ENCODE peak calls at places on chromosome 6, in seven cellular contexts. E is GM23248, M is OCI-LY7, W is MM.1S, T is hepatocyte, L is GM23338, G is HCT116. V is an unnamed sample.
A peak's percentile ranks its signal among the peaks of the same experiment; 100 is the strongest.

GRCh38 chr6:166786704-166787293 is 159.7 kb upstream of the RPS6KA2 start:
- DNase-seq in L (peak; percentile 85), W (peak; percentile 48), E (peak; percentile 83), G (peak; percentile 62), T (peak; percentile 86), M (peak; percentile 80), V (peak; percentile 78)

GRCh38 chr6:14517536-14518105 is 400.0 kb downstream of the CD83 start:
- DNase-seq in G (no peak), T (no peak), W (no peak), L (no peak), E (peak; percentile 45), M (no peak), V (peak; percentile 30)

GRCh38 chr6:101803146-101803545 is 409.6 kb downstream of the GRIK2 start:
- DNase-seq in L (no peak), G (no peak), T (no peak), W (no peak), M (no peak), E (no peak), V (no peak)

GRCh38 chr6:168607272-168608112 is 166.5 kb downstream of the SMOC2 start:
- DNase-seq in G (no peak), L (no peak), E (no peak), T (peak; percentile 29), M (no peak), W (no peak), V (no peak)

GRCh38 chr6:10210052-10210451 is 204.8 kb downstream of the TFAP2A start:
- DNase-seq in M (no peak), W (no peak), T (no peak), L (no peak), G (no peak), E (peak; percentile 49), V (no peak)

GRCh38 chr6:26126394-26127221 is 39.4 kb downstream of the HFE start:
- DNase-seq in G (no peak), E (no peak), L (peak; percentile 43), T (peak; percentile 24), M (peak; percentile 52), W (peak; percentile 19), V (no peak)

GRCh38 chr6:7115452-7116223 is 7.9 kb downstream of the RREB1 start:
- DNase-seq in E (peak; percentile 47), W (no peak), T (no peak), M (no peak), G (no peak), L (no peak), V (no peak)

GRCh38 chr6:6752129-6752528 is 163.6 kb downstream of the LY86 start:
- DNase-seq in W (no peak), T (peak; percentile 32), G (no peak), E (peak; percentile 40), L (no peak), M (no peak), V (no peak)

GRCh38 chr6:137217801-137218472 is 1.2 kb downstream of the IFNGR1 start:
- DNase-seq in T (peak; percentile 57), G (no peak), L (no peak), M (peak; percentile 55), E (peak; percentile 81), W (no peak), V (no peak)

GRCh38 chr6:109308018-109308492 is 74.2 kb downstream of the CD164 start:
- DNase-seq in W (no peak), G (no peak), M (no peak), L (no peak), E (peak; percentile 97), T (peak; percentile 88), V (no peak)

GRCh38 chr6:53299331-53299835 is 49.4 kb downstream of the ELOVL5 start:
- DNase-seq in E (no peak), T (no peak), L (no peak), M (no peak), G (no peak), W (no peak), V (no peak)

GRCh38 chr6:144581807-144582537 is 296.8 kb downstream of the UTRN start:
- DNase-seq in T (peak; percentile 40), M (peak; percentile 31), E (peak; percentile 65), G (peak; percentile 27), L (peak; percentile 70), W (no peak), V (peak; percentile 31)

GRCh38 chr6:108156938-108157233 is 8.9 kb upstream of the NR2E1 start:
- DNase-seq in G (no peak), T (no peak), L (no peak), E (no peak), W (no peak), M (no peak), V (no peak)

GRCh38 chr6:137414599-137414998 is 79.6 kb downstream of the OLIG3 start:
- DNase-seq in T (no peak), E (no peak), G (no peak), L (peak; percentile 28), M (no peak), W (no peak), V (no peak)

GRCh38 chr6:90466191-90466940 is 120.5 kb downstream of the MAP3K7 start:
- DNase-seq in T (peak; percentile 31), M (no peak), E (peak; percentile 40), W (no peak), L (no peak), G (no peak), V (no peak)

GRCh38 chr6:54291146-54291545 is 17.1 kb upstream of the TINAG start:
- DNase-seq in L (no peak), W (no peak), G (no peak), M (no peak), E (peak; percentile 87), T (no peak), V (no peak)

GRCh38 chr6:24883618-24884017 is 52.1 kb downstream of the RIPOR2 start:
- DNase-seq in W (no peak), M (peak; percentile 85), G (no peak), E (peak; percentile 60), T (no peak), L (no peak), V (no peak)

GRCh38 chr6:134521116-134521501 is 203.2 kb upstream of the SGK1 start:
- DNase-seq in W (no peak), G (no peak), E (no peak), L (no peak), T (no peak), M (no peak), V (no peak)

GRCh38 chr6:33689879-33690278 is 21.6 kb downstream of the UQCC2 start:
- DNase-seq in G (no peak), T (no peak), W (no peak), L (no peak), E (peak; percentile 11), M (no peak), V (no peak)

GRCh38 chr6:17601389-17601703 is 1.2 kb downstream of the FAM8A1 start:
- DNase-seq in T (no peak), L (no peak), G (no peak), M (no peak), E (no peak), W (no peak), V (peak; percentile 18)

GRCh38 chr6:15109338-15110090 is 136.4 kb upstream of the JARID2 start:
- DNase-seq in M (no peak), L (no peak), W (no peak), T (no peak), E (peak; percentile 2), G (no peak), V (no peak)

DNA sequence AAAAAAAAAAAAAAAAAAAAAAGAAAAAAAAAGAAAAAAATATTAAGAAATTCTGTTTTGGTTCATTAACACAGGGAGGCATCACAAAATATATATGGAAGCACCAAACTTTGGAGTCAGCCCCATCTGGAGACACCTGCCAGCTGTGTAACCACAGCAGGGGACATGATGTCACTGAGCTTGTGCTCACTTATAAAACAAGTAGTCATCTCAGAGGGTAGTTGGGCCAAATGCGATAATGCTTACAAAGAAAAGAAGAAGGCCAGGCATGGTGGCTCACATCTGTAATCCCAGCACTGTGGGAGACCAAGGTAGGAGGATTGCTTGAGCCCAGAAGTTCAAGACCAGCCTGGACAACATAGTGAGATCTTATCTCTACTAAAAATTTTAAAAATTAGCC is 1.1 kb upstream of the BNIP5 start:
- DNase-seq in W (no peak), L (no peak), G (no peak), M (no peak), E (no peak), T (no peak), V (no peak)
- TF ChIP-seq EZH2phosphoT487 in W (no peak), L (no peak), G (no peak), M (no peak), E (no peak), T (no peak), V (no peak)

DNA sequence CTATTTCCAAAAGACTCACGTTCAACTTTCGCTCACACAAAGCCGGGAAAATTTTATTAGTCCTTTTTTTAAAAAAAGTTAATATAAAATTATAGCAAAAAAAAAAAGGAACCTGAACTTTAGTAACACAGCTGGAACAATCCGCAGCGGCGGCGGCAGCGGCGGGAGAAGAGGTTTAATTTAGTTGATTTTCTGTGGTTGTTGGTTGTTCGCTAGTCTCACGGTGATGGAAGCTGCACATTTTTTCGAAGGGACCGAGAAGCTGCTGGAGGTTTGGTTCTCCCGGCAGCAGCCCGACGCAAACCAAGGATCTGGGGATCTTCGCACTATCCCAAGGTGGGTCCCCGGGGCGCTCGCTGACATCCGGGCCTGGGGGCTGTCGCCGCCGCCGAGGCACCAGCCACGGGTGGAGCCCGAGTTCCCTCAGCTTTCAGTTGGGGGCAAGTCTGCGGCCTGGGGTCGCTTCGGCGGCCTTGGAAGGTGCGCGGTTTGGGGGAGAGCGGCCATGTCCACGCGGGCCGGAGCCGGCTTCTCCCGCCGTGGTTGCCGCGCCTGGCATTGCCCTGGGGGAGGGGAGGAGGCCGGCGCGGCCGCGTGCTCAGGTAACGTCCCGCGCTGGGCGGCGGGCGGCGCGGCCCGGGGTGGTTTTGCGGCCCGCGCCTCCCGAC is 429 bp downstream of the AMD1 start:
- DNase-seq in T (no peak), L (no peak), M (peak; percentile 67), G (no peak), W (peak; percentile 43), E (peak; percentile 68), V (peak; percentile 62)
- TF ChIP-seq EZH2phosphoT487 in T (no peak), L (no peak), M (no peak), G (no peak), W (no peak), E (no peak), V (no peak)

GRCh38 chr6:37451411-37452273 is 18.6 kb downstream of the CMTR1 start:
- DNase-seq in M (no peak), T (no peak), G (no peak), W (no peak), E (peak; percentile 49), L (no peak), V (peak; percentile 45)
- TF ChIP-seq EZH2phosphoT487 in M (no peak), T (no peak), G (no peak), W (no peak), E (no peak), L (no peak), V (no peak)

GRCh38 chr6:44105146-44105545 is 22.1 kb downstream of the MRPL14 start:
- DNase-seq in E (no peak), G (no peak), T (no peak), W (no peak), L (no peak), M (no peak), V (peak; percentile 37)

GRCh38 chr6:44104661-44105060 is 22.6 kb downstream of the MRPL14 start:
- DNase-seq in E (no peak), T (no peak), W (no peak), L (no peak), G (no peak), M (no peak), V (no peak)

GRCh38 chr6:44107017-44107416 is 20.2 kb downstream of the MRPL14 start:
- DNase-seq in W (no peak), M (no peak), T (no peak), E (no peak), L (no peak), G (no peak), V (no peak)

GRCh38 chr6:44108471-44108870 is 18.8 kb downstream of the MRPL14 start:
- DNase-seq in L (no peak), W (no peak), E (no peak), T (no peak), M (no peak), G (no peak), V (no peak)

GRCh38 chr6:44105993-44106740 is 21.1 kb downstream of the MRPL14 start:
- DNase-seq in T (no peak), M (no peak), W (no peak), E (peak; percentile 37), G (no peak), L (no peak), V (no peak)
- TF ChIP-seq EZH2phosphoT487 in T (no peak), M (no peak), W (no peak), E (no peak), G (no peak), L (no peak), V (no peak)